ENCODE peak calls at places on chromosome 14, in nine cellular contexts. One of them, this sample, is unnamed.

GRCh38 chr14:104601786-104602185 is 2.8 kb downstream of the TMEM179 start:
- DNase-seq in mesothelial cell of epicardium: peak; percentile 38
- DNase-seq in fibroblast of mammary gland: peak; percentile 8
- DNase-seq in endothelial cell: peak; percentile 4
- DNase-seq in bronchial epithelial cell: no peak
- DNase-seq in HFFc6: peak; percentile 41
- DNase-seq in heart right ventricle: no peak
- DNase-seq in GM20000: no peak
- DNase-seq in upper lobe of left lung: no peak
- DNase-seq in this sample: no peak

GRCh38 chr14:80356413-80356812 is 145.1 kb upstream of the DIO2 start:
- DNase-seq in mesothelial cell of epicardium: no peak
- DNase-seq in fibroblast of mammary gland: peak; percentile 25
- DNase-seq in endothelial cell: peak; percentile 10
- DNase-seq in bronchial epithelial cell: no peak
- DNase-seq in HFFc6: no peak
- DNase-seq in heart right ventricle: no peak
- DNase-seq in GM20000: no peak
- DNase-seq in upper lobe of left lung: no peak
- DNase-seq in this sample: no peak

GRCh38 chr14:101194356-101195308 is 291.1 kb upstream of the RTL1 start:
- DNase-seq in mesothelial cell of epicardium: peak; percentile 34
- DNase-seq in fibroblast of mammary gland: no peak
- DNase-seq in endothelial cell: no peak
- DNase-seq in bronchial epithelial cell: no peak
- DNase-seq in HFFc6: no peak
- DNase-seq in heart right ventricle: no peak
- DNase-seq in GM20000: no peak
- DNase-seq in upper lobe of left lung: peak; percentile 64
- DNase-seq in this sample: no peak

GRCh38 chr14:101022121-101022520 is 118.6 kb upstream of the RTL1 start:
- DNase-seq in mesothelial cell of epicardium: peak; percentile 6
- DNase-seq in fibroblast of mammary gland: peak; percentile 21
- DNase-seq in endothelial cell: no peak
- DNase-seq in bronchial epithelial cell: no peak
- DNase-seq in HFFc6: no peak
- DNase-seq in heart right ventricle: no peak
- DNase-seq in GM20000: no peak
- DNase-seq in upper lobe of left lung: no peak
- DNase-seq in this sample: no peak

GRCh38 chr14:92121207-92121669 is 268 bp downstream of the NDUFB1 start:
- DNase-seq in mesothelial cell of epicardium: no peak
- DNase-seq in fibroblast of mammary gland: peak; percentile 43
- DNase-seq in endothelial cell: peak; percentile 51
- DNase-seq in bronchial epithelial cell: peak; percentile 18
- DNase-seq in HFFc6: peak; percentile 6
- DNase-seq in heart right ventricle: peak; percentile 72
- DNase-seq in GM20000: no peak
- DNase-seq in upper lobe of left lung: no peak
- DNase-seq in this sample: peak; percentile 68

GRCh38 chr14:93824518-93825234 is 36.4 kb upstream of the PRIMA1 start:
- DNase-seq in mesothelial cell of epicardium: no peak
- DNase-seq in fibroblast of mammary gland: no peak
- DNase-seq in endothelial cell: no peak
- DNase-seq in bronchial epithelial cell: no peak
- DNase-seq in HFFc6: no peak
- DNase-seq in heart right ventricle: no peak
- DNase-seq in GM20000: no peak
- DNase-seq in upper lobe of left lung: peak; percentile 78
- DNase-seq in this sample: no peak

GRCh38 chr14:58805057-58805456 is 167.3 kb downstream of the DACT1 start:
- DNase-seq in mesothelial cell of epicardium: no peak
- DNase-seq in fibroblast of mammary gland: peak; percentile 93
- DNase-seq in endothelial cell: no peak
- DNase-seq in bronchial epithelial cell: no peak
- DNase-seq in HFFc6: no peak
- DNase-seq in heart right ventricle: no peak
- DNase-seq in GM20000: no peak
- DNase-seq in upper lobe of left lung: no peak
- DNase-seq in this sample: no peak

GRCh38 chr14:80714489-80714888 is 227.0 kb downstream of the CEP128 start:
- DNase-seq in mesothelial cell of epicardium: no peak
- DNase-seq in fibroblast of mammary gland: no peak
- DNase-seq in endothelial cell: no peak
- DNase-seq in bronchial epithelial cell: no peak
- DNase-seq in HFFc6: no peak
- DNase-seq in heart right ventricle: no peak
- DNase-seq in GM20000: no peak
- DNase-seq in upper lobe of left lung: no peak
- DNase-seq in this sample: no peak

GRCh38 chr14:33393155-33393894 is 454.6 kb downstream of the NPAS3 start:
- DNase-seq in mesothelial cell of epicardium: no peak
- DNase-seq in fibroblast of mammary gland: no peak
- DNase-seq in endothelial cell: no peak
- DNase-seq in bronchial epithelial cell: no peak
- DNase-seq in HFFc6: no peak
- DNase-seq in heart right ventricle: no peak
- DNase-seq in GM20000: no peak
- DNase-seq in upper lobe of left lung: no peak
- DNase-seq in this sample: no peak

GRCh38 chr14:100871234-100872186 is 32.0 kb downstream of the RTL1 start:
- DNase-seq in mesothelial cell of epicardium: no peak
- DNase-seq in fibroblast of mammary gland: peak; percentile 69
- DNase-seq in endothelial cell: no peak
- DNase-seq in bronchial epithelial cell: peak; percentile 63
- DNase-seq in HFFc6: peak; percentile 78
- DNase-seq in heart right ventricle: no peak
- DNase-seq in GM20000: no peak
- DNase-seq in upper lobe of left lung: no peak
- DNase-seq in this sample: no peak

GRCh38 chr14:81453166-81453766 is 53.1 kb upstream of the STON2 start:
- DNase-seq in mesothelial cell of epicardium: peak; percentile 61
- DNase-seq in fibroblast of mammary gland: peak; percentile 73
- DNase-seq in endothelial cell: peak; percentile 65
- DNase-seq in bronchial epithelial cell: peak; percentile 58
- DNase-seq in HFFc6: no peak
- DNase-seq in heart right ventricle: peak; percentile 51
- DNase-seq in GM20000: peak; percentile 69
- DNase-seq in upper lobe of left lung: no peak
- DNase-seq in this sample: no peak

GRCh38 chr14:101116065-101116464 is 212.5 kb upstream of the RTL1 start:
- DNase-seq in mesothelial cell of epicardium: peak; percentile 34
- DNase-seq in fibroblast of mammary gland: no peak
- DNase-seq in endothelial cell: no peak
- DNase-seq in bronchial epithelial cell: no peak
- DNase-seq in HFFc6: no peak
- DNase-seq in heart right ventricle: no peak
- DNase-seq in GM20000: no peak
- DNase-seq in upper lobe of left lung: no peak
- DNase-seq in this sample: no peak

GRCh38 chr14:24428628-24429394 is 657 bp downstream of the CBLN3 start:
- DNase-seq in mesothelial cell of epicardium: no peak
- DNase-seq in fibroblast of mammary gland: no peak
- DNase-seq in endothelial cell: no peak
- DNase-seq in bronchial epithelial cell: no peak
- DNase-seq in HFFc6: no peak
- DNase-seq in heart right ventricle: no peak
- DNase-seq in GM20000: no peak
- DNase-seq in upper lobe of left lung: peak; percentile 78
- DNase-seq in this sample: no peak

GRCh38 chr14:73786942-73787759 is 64.5 kb upstream of the PTGR2 start:
- DNase-seq in mesothelial cell of epicardium: peak; percentile 67
- DNase-seq in fibroblast of mammary gland: peak; percentile 28
- DNase-seq in endothelial cell: peak; percentile 61
- DNase-seq in bronchial epithelial cell: no peak
- DNase-seq in HFFc6: no peak
- DNase-seq in heart right ventricle: peak; percentile 71
- DNase-seq in GM20000: peak; percentile 78
- DNase-seq in upper lobe of left lung: peak; percentile 95
- DNase-seq in this sample: peak; percentile 70

GRCh38 chr14:28163897-28164296 is 602.7 kb upstream of the FOXG1 start:
- DNase-seq in mesothelial cell of epicardium: no peak
- DNase-seq in fibroblast of mammary gland: no peak
- DNase-seq in endothelial cell: no peak
- DNase-seq in bronchial epithelial cell: no peak
- DNase-seq in HFFc6: no peak
- DNase-seq in heart right ventricle: no peak
- DNase-seq in GM20000: no peak
- DNase-seq in upper lobe of left lung: no peak
- DNase-seq in this sample: no peak

GRCh38 chr14:96297000-96297399 is 41.0 kb downstream of the BDKRB1 start:
- DNase-seq in mesothelial cell of epicardium: no peak
- DNase-seq in fibroblast of mammary gland: peak; percentile 32
- DNase-seq in endothelial cell: no peak
- DNase-seq in bronchial epithelial cell: peak; percentile 28
- DNase-seq in HFFc6: peak; percentile 21
- DNase-seq in heart right ventricle: no peak
- DNase-seq in GM20000: no peak
- DNase-seq in upper lobe of left lung: no peak
- DNase-seq in this sample: no peak
- TF ChIP-seq CTCF in mesothelial cell of epicardium: peak; percentile 74
- TF ChIP-seq CTCF in fibroblast of mammary gland: peak; percentile 53
- TF ChIP-seq CTCF in endothelial cell: peak; percentile 55
- TF ChIP-seq CTCF in bronchial epithelial cell: no peak
- TF ChIP-seq CTCF in HFFc6: peak; percentile 86
- TF ChIP-seq CTCF in heart right ventricle: peak; percentile 68
- TF ChIP-seq CTCF in GM20000: peak; percentile 23
- TF ChIP-seq CTCF in upper lobe of left lung: no peak
- TF ChIP-seq CTCF in this sample: no peak

GRCh38 chr14:36241183-36241582 is 64.7 kb upstream of the PTCSC3 start:
- DNase-seq in mesothelial cell of epicardium: no peak
- DNase-seq in fibroblast of mammary gland: peak; percentile 7
- DNase-seq in endothelial cell: no peak
- DNase-seq in bronchial epithelial cell: peak; percentile 37
- DNase-seq in HFFc6: no peak
- DNase-seq in heart right ventricle: no peak
- DNase-seq in GM20000: no peak
- DNase-seq in upper lobe of left lung: no peak
- DNase-seq in this sample: no peak
- TF ChIP-seq CTCF in mesothelial cell of epicardium: no peak
- TF ChIP-seq CTCF in fibroblast of mammary gland: peak; percentile 12
- TF ChIP-seq CTCF in endothelial cell: no peak
- TF ChIP-seq CTCF in bronchial epithelial cell: no peak
- TF ChIP-seq CTCF in HFFc6: peak; percentile 44
- TF ChIP-seq CTCF in heart right ventricle: no peak
- TF ChIP-seq CTCF in GM20000: no peak
- TF ChIP-seq CTCF in upper lobe of left lung: no peak
- TF ChIP-seq CTCF in this sample: no peak

DNA sequence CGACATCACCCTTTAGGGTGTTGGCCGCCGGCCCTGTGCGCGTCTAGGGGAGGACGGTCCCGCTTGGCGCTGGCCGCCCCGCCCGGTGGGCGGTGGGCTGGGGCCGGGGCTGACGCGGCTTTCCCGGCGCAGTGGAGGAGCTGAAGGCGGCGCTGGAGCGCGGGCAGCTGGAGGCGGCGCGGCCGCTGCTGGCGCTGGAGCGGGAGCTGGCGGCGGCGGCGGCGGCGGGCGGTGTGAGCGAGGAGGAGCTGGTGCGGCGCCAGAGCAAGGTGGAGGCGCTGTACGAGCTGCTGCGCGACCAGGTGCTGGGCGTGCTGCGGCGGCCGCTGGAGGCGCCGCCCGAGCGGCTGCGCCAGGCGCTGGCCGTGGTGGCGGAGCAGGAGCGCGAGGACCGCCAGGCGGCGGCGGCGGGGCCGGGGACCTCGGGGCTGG is 3.6 kb downstream of the TNFAIP2 start:
- DNase-seq in mesothelial cell of epicardium: peak; percentile 83
- DNase-seq in fibroblast of mammary gland: no peak
- DNase-seq in endothelial cell: peak; percentile 57
- DNase-seq in bronchial epithelial cell: peak; percentile 54
- DNase-seq in HFFc6: no peak
- DNase-seq in heart right ventricle: no peak
- DNase-seq in GM20000: no peak
- DNase-seq in upper lobe of left lung: peak; percentile 92
- DNase-seq in this sample: no peak
- TF ChIP-seq CTCF in mesothelial cell of epicardium: no peak
- TF ChIP-seq CTCF in fibroblast of mammary gland: no peak
- TF ChIP-seq CTCF in endothelial cell: no peak
- TF ChIP-seq CTCF in bronchial epithelial cell: peak; percentile 41
- TF ChIP-seq CTCF in HFFc6: no peak
- TF ChIP-seq CTCF in heart right ventricle: peak; percentile 15
- TF ChIP-seq CTCF in GM20000: no peak
- TF ChIP-seq CTCF in upper lobe of left lung: peak; percentile 6
- TF ChIP-seq CTCF in this sample: no peak

GRCh38 chr14:67436006-67436866 is 24.3 kb upstream of the PLEK2 start:
- DNase-seq in mesothelial cell of epicardium: no peak
- DNase-seq in fibroblast of mammary gland: no peak
- DNase-seq in endothelial cell: no peak
- DNase-seq in bronchial epithelial cell: no peak
- DNase-seq in HFFc6: no peak
- DNase-seq in heart right ventricle: no peak
- DNase-seq in GM20000: no peak
- DNase-seq in upper lobe of left lung: no peak
- DNase-seq in this sample: no peak
- TF ChIP-seq CTCF in mesothelial cell of epicardium: no peak
- TF ChIP-seq CTCF in fibroblast of mammary gland: no peak
- TF ChIP-seq CTCF in endothelial cell: no peak
- TF ChIP-seq CTCF in bronchial epithelial cell: no peak
- TF ChIP-seq CTCF in HFFc6: no peak
- TF ChIP-seq CTCF in heart right ventricle: no peak
- TF ChIP-seq CTCF in GM20000: no peak
- TF ChIP-seq CTCF in upper lobe of left lung: no peak
- TF ChIP-seq CTCF in this sample: no peak

GRCh38 chr14:22221508-22221907 is 367.5 kb downstream of the DAD1 start:
- DNase-seq in mesothelial cell of epicardium: no peak
- DNase-seq in fibroblast of mammary gland: peak; percentile 29
- DNase-seq in endothelial cell: no peak
- DNase-seq in bronchial epithelial cell: peak; percentile 52
- DNase-seq in HFFc6: peak; percentile 7
- DNase-seq in heart right ventricle: no peak
- DNase-seq in GM20000: peak; percentile 34
- DNase-seq in upper lobe of left lung: no peak
- DNase-seq in this sample: no peak
- TF ChIP-seq CTCF in mesothelial cell of epicardium: no peak
- TF ChIP-seq CTCF in fibroblast of mammary gland: peak; percentile 46
- TF ChIP-seq CTCF in endothelial cell: no peak
- TF ChIP-seq CTCF in bronchial epithelial cell: peak; percentile 45
- TF ChIP-seq CTCF in HFFc6: peak; percentile 72
- TF ChIP-seq CTCF in heart right ventricle: peak; percentile 28
- TF ChIP-seq CTCF in GM20000: no peak
- TF ChIP-seq CTCF in upper lobe of left lung: no peak
- TF ChIP-seq CTCF in this sample: peak; percentile 36

GRCh38 chr14:29527286-29527685 is 400.4 kb downstream of the PRKD1 start:
- DNase-seq in mesothelial cell of epicardium: no peak
- DNase-seq in fibroblast of mammary gland: no peak
- DNase-seq in endothelial cell: no peak
- DNase-seq in bronchial epithelial cell: no peak
- DNase-seq in HFFc6: no peak
- DNase-seq in heart right ventricle: no peak
- DNase-seq in GM20000: no peak
- DNase-seq in upper lobe of left lung: no peak
- DNase-seq in this sample: no peak

GRCh38 chr14:29528889-29529288 is 398.8 kb downstream of the PRKD1 start:
- DNase-seq in mesothelial cell of epicardium: no peak
- DNase-seq in fibroblast of mammary gland: no peak
- DNase-seq in endothelial cell: no peak
- DNase-seq in bronchial epithelial cell: no peak
- DNase-seq in HFFc6: no peak
- DNase-seq in heart right ventricle: no peak
- DNase-seq in GM20000: no peak
- DNase-seq in upper lobe of left lung: no peak
- DNase-seq in this sample: no peak

GRCh38 chr14:29529418-29529817 is 398.2 kb downstream of the PRKD1 start:
- DNase-seq in mesothelial cell of epicardium: no peak
- DNase-seq in fibroblast of mammary gland: peak; percentile 28
- DNase-seq in endothelial cell: peak; percentile 58
- DNase-seq in bronchial epithelial cell: no peak
- DNase-seq in HFFc6: no peak
- DNase-seq in heart right ventricle: no peak
- DNase-seq in GM20000: no peak
- DNase-seq in upper lobe of left lung: no peak
- DNase-seq in this sample: no peak
- TF ChIP-seq CTCF in mesothelial cell of epicardium: peak; percentile 45
- TF ChIP-seq CTCF in fibroblast of mammary gland: peak; percentile 67
- TF ChIP-seq CTCF in endothelial cell: peak; percentile 86
- TF ChIP-seq CTCF in bronchial epithelial cell: peak; percentile 15
- TF ChIP-seq CTCF in HFFc6: peak; percentile 80
- TF ChIP-seq CTCF in heart right ventricle: no peak
- TF ChIP-seq CTCF in GM20000: no peak
- TF ChIP-seq CTCF in upper lobe of left lung: no peak
- TF ChIP-seq CTCF in this sample: no peak